ENCODE peak calls at places on chromosomes 6 and 20, in five cellular contexts. E, Y, R, P and F are unnamed samples.

GRCh38 chr20:61799928-61800327 is 265.8 kb downstream of the TAF4 start:
- DNase-seq in P (no peak), R (no peak), E (no peak), Y (peak), F (no peak)

GRCh38 chr6:95364016-95364604 is 213.2 kb upstream of the MANEA start:
- DNase-seq in P (peak), Y (no peak), R (peak), E (no peak), F (no peak)

GRCh38 chr6:2102316-2102883 is 143.0 kb downstream of the GMDS start:
- DNase-seq in P (no peak), R (no peak), Y (no peak), E (no peak), F (no peak)

GRCh38 chr6:25944655-25945054 is 14.2 kb upstream of the SLC17A2 start:
- DNase-seq in R (no peak), Y (no peak), P (no peak), E (no peak), F (no peak)

GRCh38 chr6:154901856-154902552 is 93.1 kb upstream of the TIAM2 start:
- DNase-seq in R (no peak), Y (no peak), P (no peak), E (no peak), F (no peak)

GRCh38 chr6:5231289-5231688 is 29.5 kb downstream of the LYRM4 start:
- DNase-seq in Y (no peak), E (no peak), P (peak), R (no peak), F (no peak)

GRCh38 chr20:1165941-1166340 is 18.8 kb downstream of the TMEM74B start:
- DNase-seq in P (no peak), E (no peak), Y (no peak), R (no peak), F (no peak)

GRCh38 chr6:139030539-139030938 is 2.0 kb downstream of the ABRACL start:
- DNase-seq in Y (no peak), E (no peak), P (no peak), R (no peak), F (no peak)

GRCh38 chr6:56827908-56828649 is 126.8 kb upstream of the BEND6 start:
- DNase-seq in E (no peak), Y (no peak), P (no peak), R (no peak), F (no peak)

GRCh38 chr20:49768204-49769124 is 44.2 kb upstream of the SLC9A8 start:
- DNase-seq in E (no peak), R (peak), Y (no peak), P (peak), F (no peak)

GRCh38 chr20:6708010-6708409 is 59.5 kb upstream of the BMP2 start:
- DNase-seq in Y (peak), E (no peak), R (no peak), P (no peak), F (no peak)

GRCh38 chr6:137401058-137401457 is 93.1 kb downstream of the OLIG3 start:
- DNase-seq in E (no peak), Y (no peak), R (no peak), P (no peak), F (no peak)

GRCh38 chr6:18327621-18328548 is 59.3 kb upstream of the RNF144B start:
- DNase-seq in P (peak), Y (no peak), R (no peak), E (no peak), F (peak)

GRCh38 chr6:105606871-105607421 is 204.1 kb upstream of the PREP start:
- DNase-seq in Y (no peak), E (no peak), P (no peak), R (no peak), F (no peak)

GRCh38 chr6:66772785-66773184 is 1065.8 kb upstream of the EYS start:
- DNase-seq in R (no peak), Y (no peak), P (no peak), E (no peak), F (no peak)

GRCh38 chr6:48664850-48665249 is 553.9 kb upstream of the PTCHD4 start:
- DNase-seq in P (no peak), Y (no peak), E (no peak), R (no peak), F (no peak)

GRCh38 chr20:37943501-37944455 is 40.9 kb downstream of the VSTM2L start:
- DNase-seq in E (no peak), Y (no peak), P (peak), R (no peak), F (no peak)

GRCh38 chr6:150734235-150734634 is 131.3 kb upstream of the MTHFD1L start:
- DNase-seq in R (no peak), Y (no peak), E (no peak), P (no peak), F (no peak)

GRCh38 chr6:1346101-1346500 is 34.2 kb downstream of the FOXQ1 start:
- DNase-seq in Y (no peak), P (no peak), E (no peak), R (no peak), F (no peak)

GRCh38 chr6:1641391-1641790 is 31.7 kb downstream of the FOXC1 start:
- DNase-seq in R (no peak), P (no peak), Y (peak), E (no peak), F (no peak)

GRCh38 chr6:128696651-128697391 is 176.4 kb upstream of the PTPRK start:
- DNase-seq in E (no peak), P (no peak), Y (no peak), R (peak), F (no peak)

GRCh38 chr20:58542411-58543095 is 27.4 kb upstream of the APCDD1L start:
- DNase-seq in E (no peak), Y (no peak), R (no peak), P (no peak), F (no peak)

GRCh38 chr6:118307581-118307980 is 240.5 kb upstream of the PLN start:
- DNase-seq in R (no peak), E (no peak), Y (no peak), P (no peak), F (no peak)

GRCh38 chr6:47151232-47151898 is 109.2 kb upstream of the ADGRF1 start:
- DNase-seq in R (peak), Y (no peak), P (no peak), E (no peak), F (no peak)

DNA sequence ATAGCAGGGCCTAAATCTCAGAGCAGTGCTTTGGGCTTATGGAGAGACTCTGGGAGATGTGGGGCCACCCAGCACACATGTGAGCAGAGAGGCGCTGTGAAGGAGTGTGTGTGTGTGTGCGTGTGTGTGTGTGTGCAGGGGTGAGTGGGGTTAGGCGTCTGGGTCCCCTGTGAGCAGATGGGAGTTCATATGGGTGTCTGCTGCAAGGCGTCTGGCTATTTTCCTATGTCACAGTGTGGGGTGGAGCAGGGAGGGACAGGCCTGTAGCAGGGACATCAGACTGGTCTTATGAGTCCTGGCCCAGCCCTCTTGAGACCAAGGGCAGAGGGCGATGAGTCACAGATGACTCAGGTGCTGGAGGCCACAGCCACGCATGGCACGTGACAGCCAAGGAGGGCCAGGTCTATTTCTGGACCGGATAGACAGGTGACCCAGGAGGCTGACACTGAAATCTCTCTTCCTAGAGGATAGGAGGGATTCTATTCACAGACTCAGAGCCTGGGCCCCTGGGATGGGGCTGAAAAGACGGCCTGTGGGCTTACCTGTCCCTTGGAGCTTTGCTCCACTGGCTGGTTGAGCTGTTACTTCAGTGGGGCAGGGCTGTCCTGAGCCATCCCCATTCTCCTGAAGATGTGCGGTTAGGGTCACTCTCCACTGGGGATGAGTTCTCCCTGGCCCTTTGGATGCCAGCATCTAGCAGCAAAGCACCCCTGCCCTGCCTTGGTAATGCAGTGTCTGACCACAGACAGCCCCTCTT is 28.9 kb downstream of the VEGFA start:
- DNase-seq in P (no peak), R (peak), Y (peak), E (no peak), F (no peak)
- H3K4me3 ChIP-seq in P (no peak), R (no peak), Y (no peak), E (no peak), F (no peak)

GRCh38 chr6:7215140-7215539 is 97.9 kb downstream of the SSR1 start:
- DNase-seq in R (no peak), Y (no peak), E (no peak), P (no peak), F (no peak)
- H3K27ac ChIP-seq in R (no peak), Y (no peak), E (no peak), P (no peak), F (no peak)

GRCh38 chr6:101102702-101103101 is 221.6 kb upstream of the ASCC3 start:
- DNase-seq in P (no peak), R (no peak), E (no peak), Y (no peak), F (no peak)
- H3K4me3 ChIP-seq in P (no peak), R (no peak), E (no peak), Y (no peak), F (no peak)

GRCh38 chr6:44969446-44970175 is 358.5 kb upstream of the RUNX2 start:
- DNase-seq in E (no peak), P (no peak), Y (no peak), R (no peak), F (no peak)

GRCh38 chr6:44967481-44967880 is 360.6 kb upstream of the RUNX2 start:
- DNase-seq in Y (no peak), R (no peak), P (no peak), E (no peak), F (no peak)

GRCh38 chr6:44960898-44961297 is 367.2 kb upstream of the RUNX2 start:
- DNase-seq in R (no peak), E (no peak), P (no peak), Y (no peak), F (no peak)

DNA sequence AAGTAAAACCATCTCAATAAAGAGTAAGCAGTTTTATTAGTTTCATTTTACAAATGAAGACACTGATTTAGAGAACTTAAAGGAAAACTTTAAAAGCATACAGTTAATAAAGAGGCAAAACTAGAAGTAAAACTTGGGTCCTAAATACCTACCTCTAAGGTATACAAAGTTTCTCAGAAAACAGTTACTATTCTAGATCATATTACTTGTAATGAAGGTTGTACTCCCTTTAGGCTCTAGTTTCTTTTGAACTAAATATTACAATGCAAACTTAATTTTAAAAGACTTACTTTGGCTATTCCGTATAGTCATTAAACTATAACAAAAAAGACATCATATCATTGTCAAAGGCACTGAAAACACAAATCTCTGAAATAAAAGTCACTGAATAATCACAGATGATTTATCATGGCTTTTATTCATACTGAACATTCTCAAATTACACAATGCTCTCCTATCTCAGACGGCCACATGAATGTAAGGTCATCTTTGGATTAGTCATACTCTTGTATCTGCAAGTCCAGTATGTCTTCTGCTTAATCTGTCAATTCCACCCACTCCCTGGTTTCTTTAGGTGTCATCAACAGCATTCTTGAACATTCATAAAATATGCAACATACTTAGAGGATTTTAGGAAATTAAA is 361.6 kb upstream of the RUNX2 start:
- DNase-seq in Y (no peak), R (peak), E (no peak), P (no peak), F (no peak)
- H3K27ac ChIP-seq in Y (no peak), R (no peak), E (no peak), P (no peak), F (no peak)

GRCh38 chr6:13700232-13700631 is 11.4 kb downstream of the RANBP9 start:
- DNase-seq in R (no peak), P (no peak), Y (no peak), E (no peak), F (no peak)

GRCh38 chr6:13703496-13703895 is 8.1 kb downstream of the RANBP9 start:
- DNase-seq in P (no peak), E (no peak), Y (no peak), R (no peak), F (no peak)

GRCh38 chr6:13698715-13699114 is 12.9 kb downstream of the RANBP9 start:
- DNase-seq in Y (no peak), P (peak), E (no peak), R (no peak), F (no peak)

GRCh38 chr6:13697857-13698256 is 13.8 kb downstream of the RANBP9 start:
- DNase-seq in R (no peak), E (no peak), Y (no peak), P (no peak), F (no peak)

DNA sequence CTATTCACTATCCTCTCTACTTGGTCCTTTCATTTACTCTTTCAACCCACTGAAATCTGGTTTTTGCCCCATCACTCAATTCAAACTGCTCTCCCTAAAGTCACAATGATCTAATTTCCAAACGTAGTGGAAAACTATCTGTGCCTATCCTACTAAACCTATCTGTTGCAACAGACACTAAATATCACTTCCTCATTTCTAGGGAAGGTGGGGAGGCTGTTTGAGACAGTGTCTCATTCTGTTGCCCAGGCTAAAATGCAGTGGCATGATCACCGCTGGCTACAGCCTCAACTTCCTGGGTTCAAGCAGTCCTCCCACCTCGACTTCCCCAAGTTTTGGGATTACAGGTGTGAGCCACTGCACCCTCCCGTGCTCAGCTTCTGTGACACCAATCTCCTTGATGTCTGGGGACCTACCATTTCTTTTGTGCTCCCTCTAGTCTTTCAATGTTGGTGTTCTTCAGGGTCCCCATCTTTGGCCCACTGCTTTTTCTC is 8.8 kb downstream of the RANBP9 start:
- DNase-seq in E (no peak), P (no peak), R (no peak), Y (no peak), F (no peak)
- H3K4me3 ChIP-seq in E (no peak), P (no peak), R (no peak), Y (no peak), F (no peak)

GRCh38 chr6:54875539-54875938 is 29.0 kb downstream of the FAM83B start:
- DNase-seq in R (no peak), Y (no peak), P (no peak), E (no peak), F (no peak)
- H3K27ac ChIP-seq in R (no peak), Y (no peak), P (no peak), E (no peak), F (no peak)